ENCODE peak calls at places on chromosomes 7 and 10, in four cellular contexts. One of them, this sample, is unnamed.

GRCh38 chr10:128156999-128157755 is 31.0 kb upstream of the MKI67 start:
- DNase-seq in SK-N-SH: no peak
- DNase-seq in K562: no peak
- DNase-seq in HepG2: peak; percentile 91
- DNase-seq in this sample: no peak

GRCh38 chr7:129765352-129765751 is 153.8 kb downstream of the NRF1 start:
- DNase-seq in SK-N-SH: no peak
- DNase-seq in K562: no peak
- DNase-seq in HepG2: no peak
- DNase-seq in this sample: no peak

GRCh38 chr10:52567247-52567580 is 205.4 kb downstream of the MBL2 start:
- DNase-seq in SK-N-SH: no peak
- DNase-seq in K562: no peak
- DNase-seq in HepG2: no peak
- DNase-seq in this sample: no peak

GRCh38 chr7:81725496-81726117 is 44.2 kb downstream of the HGF start:
- DNase-seq in SK-N-SH: peak; percentile 15
- DNase-seq in K562: no peak
- DNase-seq in HepG2: no peak
- DNase-seq in this sample: no peak

GRCh38 chr10:3472705-3473078 is 300.1 kb upstream of the PITRM1 start:
- DNase-seq in SK-N-SH: no peak
- DNase-seq in K562: no peak
- DNase-seq in HepG2: no peak
- DNase-seq in this sample: no peak

GRCh38 chr10:48902096-48902495 is 37.5 kb downstream of the LRRC18 start:
- DNase-seq in SK-N-SH: no peak
- DNase-seq in K562: no peak
- DNase-seq in HepG2: no peak
- DNase-seq in this sample: no peak

GRCh38 chr10:52779541-52780390 is 7.2 kb upstream of the MBL2 start:
- DNase-seq in SK-N-SH: peak; percentile 81
- DNase-seq in K562: peak; percentile 64
- DNase-seq in HepG2: peak; percentile 64
- DNase-seq in this sample: no peak

GRCh38 chr7:111931016-111931517 is 275.1 kb downstream of the DOCK4 start:
- DNase-seq in SK-N-SH: no peak
- DNase-seq in K562: no peak
- DNase-seq in HepG2: peak; percentile 96
- DNase-seq in this sample: no peak

GRCh38 chr7:7178081-7178480 is 4.3 kb upstream of the C1GALT1 start:
- DNase-seq in SK-N-SH: no peak
- DNase-seq in K562: no peak
- DNase-seq in HepG2: no peak
- DNase-seq in this sample: no peak

GRCh38 chr10:55630491-55631056 is 730.5 kb downstream of the ZWINT start:
- DNase-seq in SK-N-SH: peak; percentile 44
- DNase-seq in K562: no peak
- DNase-seq in HepG2: no peak
- DNase-seq in this sample: no peak

GRCh38 chr10:21172774-21173432 is 275.8 kb upstream of the NEBL start:
- DNase-seq in SK-N-SH: peak; percentile 70
- DNase-seq in K562: no peak
- DNase-seq in HepG2: no peak
- DNase-seq in this sample: no peak

GRCh38 chr7:94909023-94909466 is 1.7 kb downstream of the PPP1R9A start:
- DNase-seq in SK-N-SH: peak; percentile 9
- DNase-seq in K562: no peak
- DNase-seq in HepG2: no peak
- DNase-seq in this sample: no peak

GRCh38 chr7:32947420-32947983 is 9.7 kb upstream of the FKBP9 start:
- DNase-seq in SK-N-SH: no peak
- DNase-seq in K562: no peak
- DNase-seq in HepG2: no peak
- DNase-seq in this sample: no peak

GRCh38 chr10:57992321-57993077 is 275.2 kb downstream of the IPMK start:
- DNase-seq in SK-N-SH: no peak
- DNase-seq in K562: no peak
- DNase-seq in HepG2: no peak
- DNase-seq in this sample: no peak

GRCh38 chr10:101080933-101081546 is 19.3 kb downstream of the KAZALD1 start:
- DNase-seq in SK-N-SH: no peak
- DNase-seq in K562: peak; percentile 20
- DNase-seq in HepG2: no peak
- DNase-seq in this sample: no peak
- TF ChIP-seq NFIC in SK-N-SH: no peak
- TF ChIP-seq NFIC in K562: no peak
- TF ChIP-seq NFIC in HepG2: no peak
- TF ChIP-seq NFIC in this sample: no peak

DNA sequence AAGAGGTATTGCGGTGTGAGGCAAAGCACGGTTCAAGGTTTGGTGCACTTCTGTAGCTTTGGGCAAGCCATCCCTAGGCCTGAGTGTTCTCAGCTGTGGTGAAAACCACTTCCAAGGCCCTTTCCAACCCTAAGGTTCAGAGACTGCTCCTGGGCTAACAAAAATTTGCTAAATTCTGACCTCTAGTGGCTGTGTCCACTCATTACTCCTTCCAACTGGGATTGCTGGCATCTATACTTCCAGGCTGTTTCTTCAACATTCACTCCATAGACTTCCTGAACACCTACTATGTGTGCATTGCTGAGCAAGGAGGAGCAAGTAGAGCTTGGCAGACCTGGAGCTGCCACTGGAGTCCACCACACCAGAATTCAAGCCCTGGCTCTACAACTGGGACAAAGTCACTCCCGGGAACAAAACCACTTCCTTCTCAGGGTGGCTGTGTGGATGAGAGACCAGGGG is 29.3 kb upstream of the SH3PXD2A start:
- DNase-seq in SK-N-SH: peak; percentile 68
- DNase-seq in K562: peak; percentile 54
- DNase-seq in HepG2: peak; percentile 53
- DNase-seq in this sample: no peak
- TF ChIP-seq MXI1 in SK-N-SH: no peak
- TF ChIP-seq MXI1 in K562: no peak
- TF ChIP-seq MXI1 in HepG2: no peak
- TF ChIP-seq MXI1 in this sample: no peak

DNA sequence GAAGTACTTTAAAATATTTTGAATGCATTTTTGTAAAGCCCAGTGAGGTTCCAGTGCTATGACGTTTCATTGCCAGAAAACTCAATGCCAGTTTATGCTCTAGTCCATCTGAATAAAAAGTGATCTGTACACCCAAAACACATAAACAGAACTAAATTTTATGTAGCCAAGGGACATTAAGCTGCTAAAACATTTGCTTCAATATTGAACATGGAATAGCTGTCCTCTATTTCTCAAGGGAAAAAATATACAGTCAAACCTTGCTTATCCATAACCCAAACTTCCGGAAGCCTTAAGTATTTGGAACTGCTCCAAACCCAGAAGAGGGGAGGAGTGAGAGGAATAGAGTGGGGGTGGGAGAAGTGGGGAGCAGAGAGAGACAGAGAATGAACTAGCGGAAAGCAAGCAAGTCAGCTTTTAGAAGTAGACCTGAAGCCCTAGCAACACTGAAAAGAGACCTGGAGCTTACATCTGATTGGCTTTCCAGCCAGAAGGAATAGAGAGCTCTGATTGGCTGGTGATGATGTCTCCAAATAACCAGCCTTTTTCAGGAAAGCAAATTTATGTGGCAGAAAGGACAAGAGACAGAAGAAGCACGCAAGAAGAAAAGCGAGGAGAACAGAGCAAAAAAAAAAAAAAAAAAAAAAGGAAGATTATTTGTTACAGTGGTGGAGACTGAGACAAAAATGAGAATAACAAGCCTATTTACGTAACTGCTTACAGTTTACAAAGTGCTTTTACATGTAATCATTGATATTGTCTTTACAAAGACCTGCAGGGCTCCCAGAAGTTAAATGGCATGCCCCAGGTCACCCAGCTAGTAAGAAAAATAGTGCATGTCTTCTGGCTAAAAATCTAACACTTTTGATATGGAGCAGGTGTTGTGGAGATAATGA is 196.0 kb downstream of the RNLS start:
- DNase-seq in SK-N-SH: peak; percentile 48
- DNase-seq in K562: no peak
- DNase-seq in HepG2: peak; percentile 50
- DNase-seq in this sample: peak; percentile 80
- TF ChIP-seq NFIC in SK-N-SH: no peak
- TF ChIP-seq NFIC in K562: no peak
- TF ChIP-seq NFIC in HepG2: no peak
- TF ChIP-seq NFIC in this sample: peak; percentile 63

DNA sequence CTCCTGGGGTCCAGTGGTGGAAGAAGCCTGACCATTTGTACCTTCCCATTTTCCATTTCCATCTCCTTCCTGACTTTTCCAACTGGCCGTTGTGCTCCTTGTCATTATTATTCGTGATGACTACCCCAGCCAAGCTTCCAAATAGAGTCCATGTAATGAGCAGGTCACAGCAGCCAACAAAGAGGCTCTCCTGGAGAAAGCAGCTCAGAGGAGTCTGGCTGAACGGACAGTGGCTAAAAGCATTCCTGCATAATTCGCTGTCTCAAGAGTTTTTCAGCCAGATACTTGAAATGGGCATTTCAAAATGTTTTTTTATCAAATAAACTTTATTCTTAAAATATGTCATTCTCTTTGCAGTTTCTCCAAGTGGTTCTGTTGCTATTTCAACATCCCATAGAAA is 458.6 kb downstream of the INHBA start:
- DNase-seq in SK-N-SH: no peak
- DNase-seq in K562: no peak
- DNase-seq in HepG2: no peak
- DNase-seq in this sample: no peak
- TF ChIP-seq MXI1 in SK-N-SH: no peak
- TF ChIP-seq MXI1 in K562: no peak
- TF ChIP-seq MXI1 in HepG2: no peak
- TF ChIP-seq MXI1 in this sample: no peak

GRCh38 chr7:150898475-150899011 is 46.2 kb downstream of the AOC1 start:
- DNase-seq in SK-N-SH: peak; percentile 90
- DNase-seq in K562: peak; percentile 92
- DNase-seq in HepG2: peak; percentile 16
- DNase-seq in this sample: no peak

GRCh38 chr7:150897502-150898474 is 45.5 kb downstream of the AOC1 start:
- DNase-seq in SK-N-SH: no peak
- DNase-seq in K562: no peak
- DNase-seq in HepG2: no peak
- DNase-seq in this sample: no peak

GRCh38 chr7:150891740-150892139 is 39.4 kb downstream of the AOC1 start:
- DNase-seq in SK-N-SH: no peak
- DNase-seq in K562: no peak
- DNase-seq in HepG2: no peak
- DNase-seq in this sample: no peak

GRCh38 chr7:150896562-150897209 is 44.4 kb downstream of the AOC1 start:
- DNase-seq in SK-N-SH: no peak
- DNase-seq in K562: no peak
- DNase-seq in HepG2: no peak
- DNase-seq in this sample: no peak

DNA sequence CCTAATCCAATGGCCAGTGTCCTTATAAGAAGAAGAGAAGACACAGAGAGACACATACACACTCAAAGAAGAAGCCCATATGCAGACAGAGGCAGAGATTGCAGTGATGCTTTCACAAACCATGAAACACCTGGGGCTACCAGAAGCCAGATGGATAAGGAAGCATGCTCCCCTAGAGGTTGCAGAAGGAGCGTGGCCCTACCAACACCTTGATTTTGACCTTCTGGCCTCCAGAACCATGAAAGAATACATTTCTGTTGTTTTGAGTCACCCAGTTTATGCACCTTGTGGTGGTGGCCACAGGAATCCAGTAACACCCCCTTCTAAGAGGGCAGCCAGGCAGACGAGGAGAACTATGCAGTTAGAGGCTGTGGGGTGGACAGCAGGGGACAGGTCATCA is 43.5 kb downstream of the AOC1 start:
- DNase-seq in SK-N-SH: no peak
- DNase-seq in K562: no peak
- DNase-seq in HepG2: no peak
- DNase-seq in this sample: no peak
- TF ChIP-seq NFIC in SK-N-SH: no peak
- TF ChIP-seq NFIC in K562: no peak
- TF ChIP-seq NFIC in HepG2: no peak
- TF ChIP-seq NFIC in this sample: no peak